ENCODE peak calls at places on chromosomes 5 and 9, in ten cellular contexts. Q is CD4-positive, alpha-beta memory T cell; G is lower lobe of right lung; P is esophagus squamous epithelium; I is effector memory CD4-positive, alpha-beta T cell; K is A549; A is right cardiac atrium; Z is mucosa of descending colon; W is CD8-positive, alpha-beta T cell; J is CD8-positive, alpha-beta memory T cell. C is an unnamed sample. For H3K4me1, the result is how much of the 10 kb centered on the place peaks cover.

GRCh38 chr9:81968026-81968425 is 20.5 kb upstream of the SPATA31D1 start:
- DNase-seq in A (no peak), G (no peak), J (no peak), W (no peak), Z (no peak), P (no peak), I (no peak), K (no peak), Q (no peak), C (no peak)

GRCh38 chr5:458547-459353 is 15.8 kb downstream of the EXOC3 start:
- DNase-seq in Z (no peak), P (no peak), W (no peak), Q (peak), J (no peak), I (no peak), A (no peak), K (no peak), G (no peak), C (no peak)

GRCh38 chr5:69331528-69332445 is 814 bp downstream of the CCDC125 start:
- DNase-seq in J (no peak), P (no peak), Z (peak), Q (no peak), I (no peak), G (no peak), W (no peak), K (no peak), A (no peak), C (no peak)

GRCh38 chr5:125476888-125477585 is 730.6 kb upstream of the ZNF608 start:
- DNase-seq in A (no peak), I (no peak), G (no peak), Q (no peak), P (no peak), K (no peak), W (no peak), J (no peak), Z (no peak), C (no peak)

GRCh38 chr5:153372433-153373167 is 117.9 kb upstream of the GRIA1 start:
- DNase-seq in W (no peak), Q (no peak), J (no peak), K (no peak), Z (no peak), A (no peak), P (no peak), G (no peak), I (no peak), C (no peak)

GRCh38 chr5:78612227-78613150 is 36.1 kb downstream of the LHFPL2 start:
- DNase-seq in Q (no peak), P (no peak), W (no peak), J (no peak), Z (no peak), G (no peak), I (no peak), K (no peak), A (no peak), C (no peak)

GRCh38 chr5:36066540-36067210 is at the start of gene UGT3A2:
- DNase-seq in K (no peak), Z (no peak), P (no peak), W (no peak), Q (no peak), A (no peak), G (no peak), J (no peak), I (no peak), C (no peak)

GRCh38 chr9:82934949-82935348 is 128.0 kb downstream of the RASEF start:
- DNase-seq in P (no peak), W (no peak), A (no peak), G (no peak), Q (no peak), K (peak), Z (no peak), J (no peak), I (no peak), C (no peak)

GRCh38 chr5:120901199-120901598 is 437.1 kb downstream of the PRR16 start:
- DNase-seq in W (no peak), I (no peak), K (no peak), A (no peak), Q (no peak), G (no peak), J (no peak), P (no peak), Z (peak), C (no peak)

GRCh38 chr5:14591548-14591947 is 10.0 kb downstream of the OTULINL start:
- DNase-seq in Z (no peak), I (no peak), J (no peak), Q (no peak), P (no peak), A (no peak), G (no peak), W (no peak), K (no peak), C (no peak)

GRCh38 chr9:29213374-29214161 is 1640.3 kb upstream of the C9orf72 start:
- DNase-seq in Z (no peak), G (no peak), K (peak), P (no peak), J (no peak), W (no peak), I (no peak), Q (no peak), A (peak), C (no peak)

GRCh38 chr5:177353093-177353492 is 1.6 kb upstream of the LMAN2 start:
- DNase-seq in A (peak), K (no peak), Q (no peak), P (no peak), J (no peak), G (no peak), W (no peak), Z (no peak), I (no peak), C (no peak)
- H3K4me1 ChIP-seq in A (under half), K (under half), Q (half or more), P (half or more), J (half or more), G (under half), W (half or more), Z (under half), I (under half), C (under half)

GRCh38 chr5:31890025-31890424 is 251.1 kb downstream of the PDZD2 start:
- DNase-seq in P (no peak), I (no peak), Q (no peak), A (no peak), G (no peak), W (no peak), K (no peak), J (no peak), Z (no peak), C (no peak)
- H3K4me1 ChIP-seq in P (under half), I (under half), Q (under half), A (under half), G (under half), W (under half), K (under half), J (under half), Z (under half), C (under half)

DNA sequence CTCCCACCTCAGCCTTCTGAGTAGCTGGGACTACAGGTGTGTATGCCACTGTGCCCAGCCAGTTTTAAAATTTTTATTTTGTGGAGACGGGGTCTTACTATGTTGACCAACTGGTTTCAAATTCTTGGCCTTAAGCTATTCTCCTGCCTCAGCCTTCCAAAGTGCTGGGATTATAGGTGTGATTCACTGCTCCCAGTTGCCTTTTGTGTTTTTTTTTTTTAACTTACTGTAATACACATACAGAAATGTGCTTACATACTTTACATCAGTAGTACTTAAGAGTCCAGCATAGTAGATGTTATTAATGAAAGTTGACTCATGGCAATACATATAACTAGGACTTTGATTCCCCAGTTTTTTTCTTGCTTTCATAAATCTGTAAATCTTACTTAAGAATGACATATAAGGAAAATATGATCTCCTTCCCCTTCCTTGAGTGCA is 4.7 kb downstream of the MAN2A1 start:
- DNase-seq in W (no peak), Z (no peak), Q (no peak), K (no peak), A (no peak), I (no peak), P (no peak), J (no peak), G (no peak), C (no peak)
- H3K4me1 ChIP-seq in W (half or more), Z (under half), Q (half or more), K (under half), A (under half), I (under half), P (half or more), J (half or more), G (half or more), C (under half)

GRCh38 chr5:96566775-96567174 is 95.4 kb upstream of the CAST start:
- DNase-seq in P (no peak), I (no peak), Q (no peak), W (no peak), K (no peak), Z (no peak), G (no peak), A (no peak), J (no peak), C (no peak)

GRCh38 chr5:96569770-96570169 is 92.4 kb upstream of the CAST start:
- DNase-seq in I (no peak), Q (no peak), K (no peak), G (no peak), Z (no peak), A (no peak), J (no peak), W (no peak), P (no peak), C (no peak)

GRCh38 chr5:96567188-96567587 is 95.0 kb upstream of the CAST start:
- DNase-seq in G (no peak), A (no peak), Q (no peak), I (no peak), P (no peak), J (no peak), W (no peak), K (no peak), Z (no peak), C (no peak)

GRCh38 chr5:96565843-96566242 is 96.3 kb upstream of the CAST start:
- DNase-seq in G (no peak), W (no peak), Z (no peak), Q (no peak), I (no peak), J (no peak), K (peak), A (no peak), P (no peak), C (no peak)

DNA sequence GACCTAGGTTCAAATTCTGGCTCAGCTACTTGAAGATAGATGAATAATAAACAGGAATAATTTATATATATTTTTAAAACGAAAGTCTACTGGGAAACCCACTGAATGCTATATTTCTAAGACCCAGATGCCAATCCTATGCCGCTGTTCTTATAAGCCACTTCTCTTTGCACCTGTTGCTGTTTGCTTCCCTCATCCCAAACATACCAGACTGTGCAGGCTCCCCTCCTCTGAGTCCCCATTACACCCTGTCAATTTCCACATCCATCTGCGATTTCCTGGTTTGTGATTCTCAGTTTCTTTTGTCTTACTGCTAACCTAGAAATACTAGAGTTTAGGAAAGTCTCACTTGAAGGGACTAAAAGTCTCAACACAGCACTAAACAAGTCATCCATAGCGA is 92.8 kb upstream of the CAST start:
- DNase-seq in Z (no peak), P (no peak), I (no peak), W (no peak), J (no peak), A (no peak), K (no peak), G (no peak), Q (no peak), C (no peak)
- H3K4me1 ChIP-seq in Z (under half), P (under half), I (under half), W (under half), J (under half), A (under half), K (under half), G (under half), Q (under half), C (under half)

GRCh38 chr5:178250263-178250662 is 17.7 kb upstream of the PHYKPL start:
- DNase-seq in Q (no peak), W (no peak), J (no peak), G (no peak), A (no peak), P (no peak), K (no peak), I (no peak), Z (no peak), C (no peak)
- H3K4me1 ChIP-seq in Q (under half), W (half or more), J (under half), G (under half), A (under half), P (under half), K (under half), I (under half), Z (under half), C (under half)

DNA sequence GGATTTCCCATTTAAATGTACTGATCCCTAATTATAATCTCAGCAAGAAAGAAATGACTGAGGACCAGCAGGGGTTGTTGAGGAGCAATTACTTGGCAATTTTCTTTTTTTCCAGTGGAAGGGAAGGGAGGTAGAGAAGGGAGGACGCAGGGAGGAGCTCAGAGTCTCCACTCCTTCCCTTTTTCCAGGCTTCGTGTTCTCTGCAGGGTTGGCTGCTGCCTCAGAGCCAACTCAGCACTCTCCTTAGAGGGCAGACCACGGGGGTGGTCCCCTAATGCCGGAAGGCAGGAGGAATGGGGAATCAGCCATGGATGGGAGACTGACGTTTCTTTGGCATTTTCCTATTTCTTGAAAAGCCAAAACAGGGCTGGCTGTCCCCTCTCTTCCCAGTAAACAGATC is 39.5 kb upstream of the LCP2 start:
- DNase-seq in A (no peak), K (no peak), Z (no peak), G (no peak), Q (no peak), J (no peak), I (no peak), W (no peak), P (no peak), C (no peak)
- H3K4me1 ChIP-seq in A (under half), K (under half), Z (under half), G (half or more), Q (half or more), J (half or more), I (half or more), W (half or more), P (under half), C (under half)